ENCODE peak calls at places on chromosomes 11 and 22, in four cellular contexts. O is H9, F is IMR-90, C is H1. T is an unnamed sample. For H3K27me3, the result is how much of the 10 kb centered on the place peaks cover.

GRCh38 chr11:113521737-113522517 is 46.7 kb upstream of the DRD2 start:
- DNase-seq in O (no peak), F (no peak), C (no peak), T (no peak)

GRCh38 chr11:75260396-75260795 is 19.8 kb downstream of the TPBGL start:
- DNase-seq in O (peak), F (no peak), C (no peak), T (no peak)

GRCh38 chr11:129894281-129895125 is 875 bp downstream of the NFRKB start:
- DNase-seq in O (no peak), F (peak), C (no peak), T (no peak)

GRCh38 chr11:44032304-44033085 is 15.3 kb upstream of the ACCSL start:
- DNase-seq in O (no peak), F (peak), C (no peak), T (no peak)

GRCh38 chr22:35480143-35480542 is 60.5 kb upstream of the RASD2 start:
- DNase-seq in O (peak), F (peak), C (no peak), T (no peak)

GRCh38 chr22:31288496-31289235 is 3.6 kb downstream of the PIK3IP1 start:
- DNase-seq in O (no peak), F (no peak), C (no peak), T (no peak)

GRCh38 chr11:128587415-128587814 is at the start of gene ETS1:
- DNase-seq in O (peak), F (no peak), C (no peak), T (peak)

GRCh38 chr22:29093501-29093921 is 20.7 kb downstream of the KREMEN1 start:
- DNase-seq in O (no peak), F (peak), C (no peak), T (no peak)

GRCh38 chr11:122727101-122727929 is 71.8 kb downstream of the UBASH3B start:
- DNase-seq in O (no peak), F (no peak), C (no peak), T (no peak)

GRCh38 chr11:65802841-65803240 is 16.0 kb downstream of the OVOL1 start:
- DNase-seq in O (no peak), F (no peak), C (no peak), T (no peak)

GRCh38 chr11:63614136-63614664 is at the start of gene PLAAT3:
- DNase-seq in O (peak), F (no peak), C (peak), T (peak)

GRCh38 chr22:36986242-36986821 is 32.9 kb downstream of the TST start:
- DNase-seq in O (peak), F (no peak), C (no peak), T (peak)

GRCh38 chr22:33271390-33272161 is 213.4 kb upstream of the SYN3 start:
- DNase-seq in O (no peak), F (peak), C (no peak), T (no peak)

GRCh38 chr11:22656128-22656527 is 10.3 kb upstream of the GAS2 start:
- DNase-seq in O (no peak), F (no peak), C (no peak), T (peak)

GRCh38 chr11:112540261-112540660 is 279.6 kb upstream of the PLET1 start:
- DNase-seq in O (no peak), F (no peak), C (no peak), T (no peak)

GRCh38 chr11:1224109-1224485 is 1.2 kb downstream of the MUC5B start:
- DNase-seq in O (no peak), F (no peak), C (no peak), T (no peak)

GRCh38 chr11:94134651-94135512 is 6.2 kb downstream of the PANX1 start:
- DNase-seq in O (no peak), F (peak), C (no peak), T (no peak)

GRCh38 chr11:64535811-64536210 is 55.2 kb upstream of the SLC22A12 start:
- DNase-seq in O (no peak), F (no peak), C (no peak), T (no peak)

GRCh38 chr22:17707526-17707925 is 66.7 kb downstream of the BID start:
- DNase-seq in O (no peak), F (no peak), C (no peak), T (no peak)

GRCh38 chr11:27353593-27354358 is 9.2 kb downstream of the CCDC34 start:
- DNase-seq in O (no peak), F (peak), C (no peak), T (no peak)

GRCh38 chr11:106389096-106389495 is 311.6 kb downstream of the AASDHPPT start:
- DNase-seq in O (no peak), F (peak), C (no peak), T (no peak)

GRCh38 chr11:77283101-77283500 is 18.4 kb downstream of the GDPD4 start:
- DNase-seq in O (no peak), F (no peak), C (no peak), T (no peak)

GRCh38 chr22:40024201-40025061 is 29.7 kb downstream of the FAM83F start:
- DNase-seq in O (peak), F (peak), C (no peak), T (peak)

GRCh38 chr22:44145544-44145943 is 35.2 kb upstream of the PARVG start:
- DNase-seq in O (no peak), F (no peak), C (no peak), T (no peak)

GRCh38 chr11:46611526-46612304 is 5.3 kb downstream of the HARBI1 start:
- DNase-seq in O (no peak), F (no peak), C (no peak), T (no peak)

GRCh38 chr11:83454674-83455073 is 168.5 kb upstream of the CCDC90B start:
- DNase-seq in O (no peak), F (no peak), C (no peak), T (no peak)

GRCh38 chr22:45521178-45521577 is 18.5 kb downstream of the FBLN1 start:
- DNase-seq in O (no peak), F (no peak), C (no peak), T (no peak)

GRCh38 chr11:128886401-128887119 is 4.6 kb upstream of the KCNJ5 start:
- DNase-seq in O (no peak), F (no peak), C (no peak), T (no peak)

GRCh38 chr11:41281131-41281742 is 178.2 kb downstream of the LRRC4C start:
- DNase-seq in O (no peak), F (no peak), C (no peak), T (peak)

GRCh38 chr11:102703826-102704493 is 1.6 kb downstream of the MMP27 start:
- DNase-seq in O (no peak), F (no peak), C (no peak), T (no peak)

GRCh38 chr11:102708654-102709053 is 3.1 kb upstream of the MMP27 start:
- DNase-seq in O (no peak), F (no peak), C (no peak), T (no peak)

GRCh38 chr11:102709211-102709980 is 3.8 kb upstream of the MMP27 start:
- DNase-seq in O (no peak), F (no peak), C (no peak), T (no peak)

GRCh38 chr11:102704841-102705240 is 728 bp downstream of the MMP27 start:
- DNase-seq in O (no peak), F (no peak), C (no peak), T (no peak)

GRCh38 chr11:102705626-102706025 is at the start of gene MMP27:
- DNase-seq in O (no peak), F (no peak), C (no peak), T (no peak)
- H3K27me3 ChIP-seq in O (under half), F (under half), C (under half), T (under half)

GRCh38 chr22:26671317-26672059 is 14.1 kb downstream of the MIAT start:
- DNase-seq in O (no peak), F (no peak), C (no peak), T (no peak)
- H3K56ac ChIP-seq in O (no peak), F (no peak), C (no peak), T (peak)

DNA sequence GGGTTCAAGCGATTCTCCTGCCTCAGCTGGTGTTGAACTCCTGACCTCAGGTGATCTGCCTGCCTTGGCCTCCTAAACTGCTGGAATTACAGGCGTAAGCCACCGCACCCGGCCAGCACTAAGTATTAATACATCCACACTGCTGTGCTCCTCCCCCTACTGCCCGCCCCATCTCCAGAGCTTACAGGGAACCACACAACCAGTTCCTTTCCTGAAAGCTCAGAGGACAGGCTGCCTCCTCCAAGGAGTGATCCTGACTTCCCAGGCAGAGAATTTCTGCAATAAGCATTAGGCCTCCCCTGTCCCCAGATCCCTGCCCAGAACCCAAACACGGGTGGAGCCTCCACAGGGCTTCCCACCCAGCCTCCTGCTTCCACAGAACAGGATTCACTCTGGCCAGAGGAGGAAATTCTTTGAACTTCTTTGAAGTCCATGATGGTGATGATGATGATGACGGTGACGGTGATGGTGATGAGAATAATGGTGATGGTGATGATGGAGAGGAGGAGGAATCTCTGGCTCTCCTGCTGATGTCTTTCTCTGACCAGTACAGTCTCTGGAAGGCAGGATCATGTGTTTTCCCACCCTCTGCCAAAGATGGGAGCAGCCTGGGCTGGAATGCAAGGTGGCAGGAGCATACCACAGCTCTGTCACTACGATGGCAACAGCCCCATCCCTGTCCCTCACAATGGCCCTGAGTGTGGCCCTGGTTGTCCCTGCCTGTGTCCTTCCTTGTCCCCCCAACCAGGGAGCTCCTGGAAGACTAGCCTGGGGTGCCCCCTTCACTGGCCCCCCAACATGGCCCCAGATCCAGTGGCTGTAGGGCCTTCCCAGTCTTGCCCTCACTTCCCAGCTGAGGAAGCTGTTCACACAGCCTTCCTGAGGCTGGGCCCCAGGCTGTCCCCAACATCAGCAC is 33.5 kb upstream of the CSNK1E start:
- DNase-seq in O (no peak), F (no peak), C (no peak), T (no peak)
- H2BK15ac ChIP-seq in O (no peak), F (no peak), C (no peak), T (no peak)

GRCh38 chr11:20208622-20209090 is 48.4 kb upstream of the DBX1 start:
- DNase-seq in O (peak), F (no peak), C (peak), T (peak)
- H3K27me3 ChIP-seq in O (half or more), F (under half), C (half or more), T (under half)

GRCh38 chr11:68403831-68404230 is 56.7 kb upstream of the PPP6R3 start:
- DNase-seq in O (no peak), F (no peak), C (no peak), T (no peak)
- H3K56ac ChIP-seq in O (no peak), F (no peak), C (no peak), T (no peak)

DNA sequence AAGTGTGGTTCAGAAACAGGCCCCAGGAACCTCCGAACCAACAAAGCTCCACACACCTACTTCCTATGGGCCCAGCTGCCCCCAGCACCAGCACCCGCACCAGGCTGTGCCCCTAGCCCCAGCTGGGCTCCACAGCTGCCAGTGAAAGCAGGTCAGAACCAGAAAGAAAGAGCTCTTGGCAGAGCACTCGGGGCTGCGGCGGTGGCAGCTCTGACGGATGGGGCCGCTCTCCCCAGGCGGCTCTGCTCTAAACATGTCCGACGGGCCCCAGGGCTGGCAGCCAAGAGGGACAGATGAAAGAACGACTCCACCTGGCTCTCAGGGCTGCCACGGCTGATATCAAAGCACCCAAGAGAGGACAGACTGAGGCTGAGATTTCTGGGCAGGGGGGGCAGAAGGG is 25.7 kb downstream of the LRFN4 start:
- DNase-seq in O (no peak), F (no peak), C (no peak), T (no peak)
- H2BK15ac ChIP-seq in O (no peak), F (peak), C (no peak), T (no peak)

GRCh38 chr11:68878022-68878421 is 25.6 kb downstream of the MRPL21 start:
- DNase-seq in O (no peak), F (no peak), C (no peak), T (no peak)

GRCh38 chr11:68882391-68882790 is 21.2 kb downstream of the MRPL21 start:
- DNase-seq in O (no peak), F (no peak), C (no peak), T (no peak)

GRCh38 chr11:68880851-68881250 is 22.8 kb downstream of the MRPL21 start:
- DNase-seq in O (no peak), F (no peak), C (no peak), T (no peak)

GRCh38 chr11:68881320-68881719 is 22.3 kb downstream of the MRPL21 start:
- DNase-seq in O (no peak), F (no peak), C (no peak), T (no peak)
- H3K27me3 ChIP-seq in O (under half), F (under half), C (under half), T (under half)

DNA sequence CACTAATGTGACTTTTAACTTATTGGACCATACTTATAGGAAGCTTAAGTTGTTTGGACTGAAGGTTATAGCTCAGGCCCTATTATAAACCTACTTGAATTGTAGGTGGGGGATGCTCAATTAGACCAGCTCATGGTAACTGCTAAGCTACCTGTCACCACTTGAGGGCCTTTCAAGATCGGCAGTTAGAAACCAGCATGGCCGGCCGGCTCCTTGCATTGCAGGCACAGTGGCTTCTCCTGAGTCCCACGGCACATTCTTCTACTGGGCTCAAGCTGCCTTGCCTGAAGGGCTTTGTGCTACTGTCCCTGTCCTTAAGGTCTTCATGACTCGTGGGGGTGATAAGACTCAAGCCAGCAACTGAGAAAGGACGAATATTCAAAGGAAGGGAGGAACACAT is 70.8 kb downstream of the TBC1D22A start:
- DNase-seq in O (peak), F (peak), C (peak), T (peak)
- H3K56ac ChIP-seq in O (no peak), F (no peak), C (no peak), T (no peak)

T was measured in mesendoderm.